ENCODE peak calls at places on chromosomes 5 and 9, in six cellular contexts. One of them, this sample, is unnamed.

GRCh38 chr5:113806823-113807222 is 293.3 kb downstream of the YTHDC2 start:
- DNase-seq in endothelial cell of umbilical vein: no peak
- DNase-seq in neural progenitor cell: peak; percentile 11
- DNase-seq in IMR-90: peak; percentile 4
- DNase-seq in fibroblast of lung: peak; percentile 21
- DNase-seq in H9: no peak
- DNase-seq in this sample: peak; percentile 62

GRCh38 chr9:98083566-98084135 is 27.1 kb downstream of the NANS start:
- DNase-seq in endothelial cell of umbilical vein: no peak
- DNase-seq in neural progenitor cell: no peak
- DNase-seq in IMR-90: no peak
- DNase-seq in fibroblast of lung: no peak
- DNase-seq in H9: no peak
- DNase-seq in this sample: no peak

GRCh38 chr9:92737611-92738299 is 26.9 kb downstream of the BICD2 start:
- DNase-seq in endothelial cell of umbilical vein: no peak
- DNase-seq in neural progenitor cell: no peak
- DNase-seq in IMR-90: no peak
- DNase-seq in fibroblast of lung: no peak
- DNase-seq in H9: no peak
- DNase-seq in this sample: no peak

GRCh38 chr9:103397868-103398600 is 402.9 kb downstream of the CYLC2 start:
- DNase-seq in endothelial cell of umbilical vein: no peak
- DNase-seq in neural progenitor cell: peak; percentile 56
- DNase-seq in IMR-90: no peak
- DNase-seq in fibroblast of lung: no peak
- DNase-seq in H9: peak; percentile 69
- DNase-seq in this sample: peak; percentile 29

GRCh38 chr9:99998266-99998665 is 91.8 kb downstream of the STX17 start:
- DNase-seq in endothelial cell of umbilical vein: no peak
- DNase-seq in neural progenitor cell: no peak
- DNase-seq in IMR-90: no peak
- DNase-seq in fibroblast of lung: no peak
- DNase-seq in H9: peak; percentile 66
- DNase-seq in this sample: no peak

GRCh38 chr9:5488616-5489015 is 21.7 kb upstream of the PDCD1LG2 start:
- DNase-seq in endothelial cell of umbilical vein: peak; percentile 88
- DNase-seq in neural progenitor cell: no peak
- DNase-seq in IMR-90: peak; percentile 23
- DNase-seq in fibroblast of lung: no peak
- DNase-seq in H9: no peak
- DNase-seq in this sample: no peak

GRCh38 chr5:150062523-150062922 is 23.8 kb downstream of the CSF1R start:
- DNase-seq in endothelial cell of umbilical vein: no peak
- DNase-seq in neural progenitor cell: no peak
- DNase-seq in IMR-90: peak; percentile 52
- DNase-seq in fibroblast of lung: no peak
- DNase-seq in H9: no peak
- DNase-seq in this sample: no peak

GRCh38 chr5:56102885-56103284 is 108.1 kb upstream of the IL6ST start:
- DNase-seq in endothelial cell of umbilical vein: peak; percentile 82
- DNase-seq in neural progenitor cell: no peak
- DNase-seq in IMR-90: peak; percentile 35
- DNase-seq in fibroblast of lung: no peak
- DNase-seq in H9: no peak
- DNase-seq in this sample: no peak

GRCh38 chr9:995192-995591 is 18.7 kb downstream of the DMRT3 start:
- DNase-seq in endothelial cell of umbilical vein: no peak
- DNase-seq in neural progenitor cell: no peak
- DNase-seq in IMR-90: no peak
- DNase-seq in fibroblast of lung: no peak
- DNase-seq in H9: no peak
- DNase-seq in this sample: no peak

GRCh38 chr5:100517301-100517974 is 17.7 kb upstream of the FAM174A start:
- DNase-seq in endothelial cell of umbilical vein: no peak
- DNase-seq in neural progenitor cell: no peak
- DNase-seq in IMR-90: no peak
- DNase-seq in fibroblast of lung: no peak
- DNase-seq in H9: peak; percentile 74
- DNase-seq in this sample: no peak
- H2AFZ ChIP-seq in endothelial cell of umbilical vein: no peak overlapping the region
- H2AFZ ChIP-seq in neural progenitor cell: no peak overlapping the region
- H2AFZ ChIP-seq in IMR-90: no peak overlapping the region
- H2AFZ ChIP-seq in fibroblast of lung: no peak overlapping the region
- H2AFZ ChIP-seq in H9: no peak overlapping the region
- H2AFZ ChIP-seq in this sample: no peak overlapping the region

GRCh38 chr5:176721509-176721908 is 74.2 kb downstream of the TSPAN17 start:
- DNase-seq in endothelial cell of umbilical vein: no peak
- DNase-seq in neural progenitor cell: no peak
- DNase-seq in IMR-90: no peak
- DNase-seq in fibroblast of lung: no peak
- DNase-seq in H9: no peak
- DNase-seq in this sample: no peak
- H2AFZ ChIP-seq in endothelial cell of umbilical vein: no peak overlapping the region
- H2AFZ ChIP-seq in neural progenitor cell: no peak overlapping the region
- H2AFZ ChIP-seq in IMR-90: no peak overlapping the region
- H2AFZ ChIP-seq in fibroblast of lung: no peak overlapping the region
- H2AFZ ChIP-seq in H9: no peak overlapping the region
- H2AFZ ChIP-seq in this sample: no peak overlapping the region

GRCh38 chr9:129319938-129320481 is 141.9 kb upstream of the IER5L start:
- DNase-seq in endothelial cell of umbilical vein: no peak
- DNase-seq in neural progenitor cell: peak; percentile 1
- DNase-seq in IMR-90: no peak
- DNase-seq in fibroblast of lung: no peak
- DNase-seq in H9: peak; percentile 28
- DNase-seq in this sample: no peak
- H2AFZ ChIP-seq in endothelial cell of umbilical vein: peak overlapping the region; percentile 94
- H2AFZ ChIP-seq in neural progenitor cell: peak overlapping the region; percentile 76
- H2AFZ ChIP-seq in IMR-90: peak overlapping the region; percentile 86
- H2AFZ ChIP-seq in fibroblast of lung: peak overlapping the region; percentile 38
- H2AFZ ChIP-seq in H9: no peak overlapping the region
- H2AFZ ChIP-seq in this sample: peak overlapping the region; percentile 81

DNA sequence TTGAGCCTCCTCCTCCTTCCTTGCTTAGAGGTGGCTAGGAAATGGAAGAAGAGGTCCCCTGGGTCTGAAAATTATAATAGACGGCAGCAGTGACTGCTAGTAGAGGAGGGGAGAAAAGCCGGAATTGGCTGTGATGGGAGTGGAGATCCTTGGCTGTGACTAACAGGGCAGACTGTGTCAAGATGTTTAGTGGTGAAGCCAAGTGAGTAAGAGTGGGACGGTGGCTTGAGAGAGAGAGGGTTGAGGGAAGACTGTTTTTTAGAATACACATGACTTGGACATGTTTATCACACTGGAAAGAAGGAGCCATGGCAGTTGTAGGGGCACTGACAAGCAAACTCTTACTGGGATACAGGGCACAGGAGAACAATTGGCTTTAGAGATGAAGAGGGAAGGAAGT is 156.2 kb downstream of the ZNF462 start:
- DNase-seq in endothelial cell of umbilical vein: no peak
- DNase-seq in neural progenitor cell: no peak
- DNase-seq in IMR-90: peak; percentile 64
- DNase-seq in fibroblast of lung: peak; percentile 41
- DNase-seq in H9: no peak
- DNase-seq in this sample: peak; percentile 90
- H2AFZ ChIP-seq in endothelial cell of umbilical vein: no peak overlapping the region
- H2AFZ ChIP-seq in neural progenitor cell: peak overlapping the region; percentile 7
- H2AFZ ChIP-seq in IMR-90: no peak overlapping the region
- H2AFZ ChIP-seq in fibroblast of lung: no peak overlapping the region
- H2AFZ ChIP-seq in H9: no peak overlapping the region
- H2AFZ ChIP-seq in this sample: no peak overlapping the region

GRCh38 chr5:30479104-30479503 is 714.4 kb upstream of the CDH6 start:
- DNase-seq in endothelial cell of umbilical vein: no peak
- DNase-seq in neural progenitor cell: no peak
- DNase-seq in IMR-90: no peak
- DNase-seq in fibroblast of lung: no peak
- DNase-seq in H9: no peak
- DNase-seq in this sample: no peak
- H2AFZ ChIP-seq in endothelial cell of umbilical vein: no peak overlapping the region
- H2AFZ ChIP-seq in neural progenitor cell: no peak overlapping the region
- H2AFZ ChIP-seq in IMR-90: no peak overlapping the region
- H2AFZ ChIP-seq in fibroblast of lung: no peak overlapping the region
- H2AFZ ChIP-seq in H9: no peak overlapping the region
- H2AFZ ChIP-seq in this sample: no peak overlapping the region

DNA sequence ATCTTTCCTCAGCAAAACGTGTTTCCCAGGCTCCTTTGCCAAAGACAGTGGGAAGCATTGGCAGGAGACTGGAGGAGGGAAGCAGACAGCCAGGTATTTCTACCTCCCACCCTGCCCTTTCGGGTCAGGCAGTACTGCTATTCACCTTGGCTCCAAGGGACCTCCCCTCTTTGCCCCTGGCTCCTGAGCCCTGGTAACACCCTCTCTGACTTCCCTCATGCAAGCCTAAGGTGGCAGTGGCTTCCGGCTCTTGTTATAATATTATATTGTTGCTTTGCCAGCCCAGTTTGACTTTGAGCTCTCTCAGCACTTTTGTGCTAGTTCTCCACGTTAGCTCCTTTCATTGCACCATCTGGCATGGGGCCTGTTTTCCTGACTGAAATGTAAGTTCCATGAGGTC is 81.6 kb upstream of the IFNK start:
- DNase-seq in endothelial cell of umbilical vein: no peak
- DNase-seq in neural progenitor cell: no peak
- DNase-seq in IMR-90: no peak
- DNase-seq in fibroblast of lung: no peak
- DNase-seq in H9: no peak
- DNase-seq in this sample: no peak
- H2AFZ ChIP-seq in endothelial cell of umbilical vein: no peak overlapping the region
- H2AFZ ChIP-seq in neural progenitor cell: no peak overlapping the region
- H2AFZ ChIP-seq in IMR-90: no peak overlapping the region
- H2AFZ ChIP-seq in fibroblast of lung: no peak overlapping the region
- H2AFZ ChIP-seq in H9: no peak overlapping the region
- H2AFZ ChIP-seq in this sample: no peak overlapping the region

GRCh38 chr5:109141499-109142200 is 268.1 kb downstream of the PJA2 start:
- DNase-seq in endothelial cell of umbilical vein: no peak
- DNase-seq in neural progenitor cell: no peak
- DNase-seq in IMR-90: peak; percentile 66
- DNase-seq in fibroblast of lung: peak; percentile 48
- DNase-seq in H9: peak; percentile 27
- DNase-seq in this sample: peak; percentile 4

GRCh38 chr5:109145139-109145538 is 264.6 kb downstream of the PJA2 start:
- DNase-seq in endothelial cell of umbilical vein: no peak
- DNase-seq in neural progenitor cell: no peak
- DNase-seq in IMR-90: no peak
- DNase-seq in fibroblast of lung: no peak
- DNase-seq in H9: no peak
- DNase-seq in this sample: no peak

GRCh38 chr5:109146611-109147010 is 263.2 kb downstream of the PJA2 start:
- DNase-seq in endothelial cell of umbilical vein: no peak
- DNase-seq in neural progenitor cell: no peak
- DNase-seq in IMR-90: peak; percentile 42
- DNase-seq in fibroblast of lung: peak; percentile 61
- DNase-seq in H9: no peak
- DNase-seq in this sample: peak; percentile 4

GRCh38 chr5:109143001-109143400 is 266.8 kb downstream of the PJA2 start:
- DNase-seq in endothelial cell of umbilical vein: no peak
- DNase-seq in neural progenitor cell: no peak
- DNase-seq in IMR-90: peak; percentile 17
- DNase-seq in fibroblast of lung: peak; percentile 11
- DNase-seq in H9: no peak
- DNase-seq in this sample: peak; percentile 3
- H2AFZ ChIP-seq in endothelial cell of umbilical vein: no peak overlapping the region
- H2AFZ ChIP-seq in neural progenitor cell: no peak overlapping the region
- H2AFZ ChIP-seq in IMR-90: no peak overlapping the region
- H2AFZ ChIP-seq in fibroblast of lung: no peak overlapping the region
- H2AFZ ChIP-seq in H9: no peak overlapping the region
- H2AFZ ChIP-seq in this sample: no peak overlapping the region

DNA sequence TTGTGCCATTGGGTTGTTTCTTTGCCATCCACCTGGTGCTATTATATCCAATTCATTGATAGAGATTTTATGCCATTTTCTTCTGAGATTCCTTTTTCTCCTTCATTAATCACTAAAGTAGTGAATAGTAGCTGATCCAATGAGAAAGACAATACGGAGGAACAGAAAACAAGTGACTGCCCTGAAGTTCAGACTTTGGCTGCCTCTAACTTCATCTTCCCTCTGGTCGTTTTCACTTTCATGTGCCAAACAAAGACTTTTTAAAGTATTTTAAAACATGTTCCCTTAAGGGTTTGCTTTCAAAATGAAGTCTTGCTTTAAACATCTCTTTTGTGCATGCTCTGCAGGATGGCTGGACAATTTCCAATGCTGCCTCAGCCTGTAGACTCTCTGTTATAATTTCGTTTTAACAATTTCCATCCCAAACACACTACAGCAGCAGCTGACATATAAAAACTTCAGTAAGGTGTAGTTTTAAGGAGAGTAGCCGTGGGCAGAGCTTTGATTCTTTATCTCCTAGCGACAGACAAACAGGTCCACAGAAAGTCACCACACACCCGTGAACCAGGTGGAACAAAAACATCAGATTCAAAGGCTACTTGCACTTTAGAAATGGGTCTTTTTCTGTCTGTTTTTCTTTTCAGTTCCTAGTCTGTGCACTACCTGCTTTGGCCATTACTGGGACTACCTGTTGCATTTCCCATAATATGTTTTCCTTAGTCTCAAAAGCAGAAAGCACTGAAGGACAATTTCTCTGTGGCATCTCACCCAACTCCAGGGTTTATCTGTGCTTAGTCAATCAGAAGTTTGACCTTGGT is 309.0 kb downstream of the DTWD2 start:
- DNase-seq in endothelial cell of umbilical vein: no peak
- DNase-seq in neural progenitor cell: no peak
- DNase-seq in IMR-90: no peak
- DNase-seq in fibroblast of lung: no peak
- DNase-seq in H9: no peak
- DNase-seq in this sample: no peak
- H2AFZ ChIP-seq in endothelial cell of umbilical vein: no peak overlapping the region
- H2AFZ ChIP-seq in neural progenitor cell: no peak overlapping the region
- H2AFZ ChIP-seq in IMR-90: no peak overlapping the region
- H2AFZ ChIP-seq in fibroblast of lung: no peak overlapping the region
- H2AFZ ChIP-seq in H9: peak overlapping the region; percentile 2
- H2AFZ ChIP-seq in this sample: no peak overlapping the region

This sample was measured in GM23248.